ENCODE peak calls at places on chromosomes 7 and 10, in five cellular contexts. Y, O, P, S and N are unnamed samples.

GRCh38 chr7:105691029-105691691 is 109.9 kb upstream of the EFCAB10 start:
- DNase-seq in P (peak), Y (peak), S (no peak), O (no peak), N (peak)

GRCh38 chr10:75408911-75409885 is 7.6 kb upstream of the ZNF503 start:
- DNase-seq in P (peak), O (no peak), Y (peak), S (peak), N (no peak)

GRCh38 chr10:123929791-123930190 is 38.2 kb upstream of the CPXM2 start:
- DNase-seq in S (no peak), P (no peak), O (no peak), Y (no peak), N (no peak)

GRCh38 chr10:49500420-49500819 is 38.5 kb downstream of the ERCC6 start:
- DNase-seq in O (no peak), S (peak), P (no peak), Y (no peak), N (no peak)

GRCh38 chr10:77501152-77501845 is 136.3 kb downstream of the KCNMA1 start:
- DNase-seq in P (peak), S (no peak), O (no peak), Y (peak), N (no peak)

GRCh38 chr7:150668472-150668911 is 17.0 kb upstream of the GIMAP2 start:
- DNase-seq in Y (no peak), O (no peak), S (no peak), P (no peak), N (peak)

GRCh38 chr7:92841192-92841591 is 4.8 kb upstream of the CDK6 start:
- DNase-seq in Y (no peak), S (no peak), P (no peak), O (no peak), N (no peak)

GRCh38 chr7:20359397-20359963 is 28.8 kb downstream of the ITGB8 start:
- DNase-seq in P (no peak), Y (no peak), S (no peak), O (no peak), N (no peak)

GRCh38 chr7:45617166-45617565 is 43.0 kb downstream of the ADCY1 start:
- DNase-seq in S (no peak), Y (peak), O (no peak), P (no peak), N (no peak)

GRCh38 chr10:31151301-31151700 is 119.6 kb upstream of the ZNF438 start:
- DNase-seq in Y (no peak), P (no peak), S (no peak), O (no peak), N (no peak)

GRCh38 chr7:50742401-50742800 is 40.3 kb downstream of the GRB10 start:
- DNase-seq in O (no peak), P (no peak), S (peak), Y (no peak), N (no peak)

GRCh38 chr10:72069751-72070501 is 18.4 kb downstream of the SPOCK2 start:
- DNase-seq in P (no peak), S (no peak), O (no peak), Y (no peak), N (no peak)

GRCh38 chr10:71717756-71718065 is 1.9 kb downstream of the C10orf105 start:
- DNase-seq in S (no peak), Y (no peak), O (no peak), P (no peak), N (no peak)

GRCh38 chr10:74056081-74056818 is 58.3 kb downstream of the VCL start:
- DNase-seq in P (peak), Y (peak), S (no peak), O (no peak), N (no peak)

GRCh38 chr10:34528320-34528719 is 286.8 kb downstream of the PARD3 start:
- DNase-seq in P (peak), S (no peak), Y (peak), O (peak), N (no peak)

GRCh38 chr10:123906884-123907652 is 15.5 kb upstream of the CPXM2 start:
- DNase-seq in O (no peak), Y (peak), S (peak), P (no peak), N (no peak)

GRCh38 chr7:66474441-66474840 is 154.2 kb upstream of the KCTD7 start:
- DNase-seq in Y (no peak), P (no peak), O (no peak), S (no peak), N (no peak)

GRCh38 chr7:125406111-125406510 is 476.5 kb upstream of the POT1 start:
- DNase-seq in O (peak), Y (no peak), S (no peak), P (peak), N (no peak)